ENCODE peak calls at places on chromosome 2, in seven cellular contexts. G is ovary, Z is brain microvascular endothelial cell, S is uterus, K is IMR-90, F is transverse colon, D is psoas muscle. M is an unnamed sample.

GRCh38 chr2:111053825-111054490 is 66.8 kb upstream of the BCL2L11 start:
- DNase-seq in G (no peak), Z (no peak), S (no peak), K (no peak), F (no peak), D (no peak), M (no peak)

GRCh38 chr2:172613035-172613434 is 57.1 kb downstream of the PDK1 start:
- DNase-seq in G (no peak), Z (no peak), S (no peak), K (peak), F (no peak), D (no peak), M (no peak)

GRCh38 chr2:233451950-233452349 is 97.7 kb downstream of the DGKD start:
- DNase-seq in G (no peak), Z (no peak), S (no peak), K (no peak), F (no peak), D (no peak), M (no peak)

GRCh38 chr2:198188982-198189381 is 384.6 kb downstream of the PLCL1 start:
- DNase-seq in G (no peak), Z (no peak), S (no peak), K (no peak), F (no peak), D (no peak), M (no peak)

GRCh38 chr2:230160112-230160660 is 59.6 kb downstream of the SP110 start:
- DNase-seq in G (peak), Z (peak), S (peak), K (peak), F (peak), D (no peak), M (no peak)

GRCh38 chr2:150532883-150533282 is 45.4 kb upstream of the RND3 start:
- DNase-seq in G (no peak), Z (no peak), S (no peak), K (peak), F (no peak), D (no peak), M (no peak)

GRCh38 chr2:101152195-101153076 is 1.3 kb upstream of the TBC1D8 start:
- DNase-seq in G (peak), Z (no peak), S (peak), K (peak), F (peak), D (peak), M (peak)

GRCh38 chr2:156165742-156166141 is 166.8 kb downstream of the NR4A2 start:
- DNase-seq in G (no peak), Z (no peak), S (no peak), K (no peak), F (no peak), D (no peak), M (no peak)

GRCh38 chr2:186575302-186575701 is 14.6 kb upstream of the ITGAV start:
- DNase-seq in G (no peak), Z (peak), S (no peak), K (peak), F (no peak), D (no peak), M (peak)

GRCh38 chr2:86477349-86477748 is 36.2 kb downstream of the KDM3A start:
- DNase-seq in G (no peak), Z (no peak), S (no peak), K (peak), F (no peak), D (no peak), M (no peak)

GRCh38 chr2:113200236-113200635 is 26.5 kb downstream of the PSD4 start:
- DNase-seq in G (no peak), Z (no peak), S (no peak), K (no peak), F (no peak), D (no peak), M (peak)

GRCh38 chr2:14903709-14904374 is 271.3 kb downstream of the LRATD1 start:
- DNase-seq in G (no peak), Z (no peak), S (no peak), K (no peak), F (peak), D (no peak), M (no peak)

GRCh38 chr2:160464996-160465395 is 28.6 kb downstream of the RBMS1 start:
- DNase-seq in G (no peak), Z (no peak), S (no peak), K (no peak), F (no peak), D (no peak), M (no peak)

GRCh38 chr2:160460333-160460731 is 33.3 kb downstream of the RBMS1 start:
- DNase-seq in G (no peak), Z (no peak), S (no peak), K (no peak), F (no peak), D (no peak), M (no peak)

GRCh38 chr2:160464017-160464416 is 29.6 kb downstream of the RBMS1 start:
- DNase-seq in G (no peak), Z (no peak), S (no peak), K (no peak), F (no peak), D (no peak), M (no peak)

GRCh38 chr2:160465406-160465805 is 28.2 kb downstream of the RBMS1 start:
- DNase-seq in G (no peak), Z (no peak), S (no peak), K (no peak), F (no peak), D (no peak), M (no peak)

DNA sequence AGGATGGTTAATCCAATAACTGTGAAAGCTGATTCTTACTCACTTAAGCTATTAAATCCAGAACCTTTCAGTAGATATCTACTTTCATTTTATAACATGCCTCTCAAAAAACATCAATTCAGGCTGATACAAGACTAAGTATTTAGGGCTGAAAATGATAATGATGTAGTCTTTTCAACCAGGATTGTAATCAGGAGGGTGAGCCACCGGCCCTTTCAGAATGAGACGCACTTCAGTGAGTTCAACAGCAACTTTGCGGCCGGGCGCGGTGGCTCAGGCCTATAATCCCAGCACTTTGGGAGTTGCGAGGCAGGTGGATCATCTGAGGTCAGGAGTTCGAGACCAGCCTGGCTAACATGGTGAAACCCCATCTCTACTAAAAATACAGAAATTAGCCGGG is 30.4 kb downstream of the RBMS1 start:
- DNase-seq in G (no peak), Z (no peak), S (no peak), K (no peak), F (no peak), D (no peak), M (no peak)
- H3K27ac ChIP-seq in G (no peak), Z (no peak), S (no peak), K (no peak), F (no peak), D (no peak), M (no peak)

GRCh38 chr2:219073413-219074129 is 12.8 kb upstream of the IHH start:
- DNase-seq in G (no peak), Z (peak), S (no peak), K (peak), F (peak), D (no peak), M (no peak)
- H3K27ac ChIP-seq in G (no peak), Z (no peak), S (no peak), K (no peak), F (peak), D (no peak), M (no peak)

GRCh38 chr2:231321021-231321420 is 74.5 kb upstream of the B3GNT7 start:
- DNase-seq in G (peak), Z (no peak), S (peak), K (no peak), F (no peak), D (no peak), M (no peak)
- H3K27ac ChIP-seq in G (no peak), Z (no peak), S (no peak), K (no peak), F (peak), D (no peak), M (no peak)

GRCh38 chr2:212941361-212941760 is 210.1 kb downstream of the IKZF2 start:
- DNase-seq in G (no peak), Z (no peak), S (no peak), K (no peak), F (no peak), D (no peak), M (no peak)
- H3K27ac ChIP-seq in G (no peak), Z (no peak), S (no peak), K (no peak), F (peak), D (no peak), M (no peak)

M was measured in tibial artery.